ENCODE peak calls at places on chromosomes 4 and X, in ten cellular contexts. I is right lobe of liver, P is heart left ventricle, G is uterus, D is pancreas, M is A549, V is AG10803, E is heart right ventricle, N is sigmoid colon, B is psoas muscle. L is an unnamed sample.
A peak's percentile ranks its signal among the peaks of the same experiment; 100 is the strongest.

GRCh38 chr4:86981789-86982188 is 47.0 kb downstream of the AFF1 start:
- DNase-seq in I (no peak), P (no peak), G (no peak), D (no peak), M (no peak), V (no peak), E (no peak), N (no peak), B (no peak), L (no peak)

GRCh38 chrX:96372313-96373046 is 312.2 kb upstream of the DIAPH2 start:
- DNase-seq in I (no peak), P (peak; percentile 5), G (no peak), D (no peak), M (peak; percentile 66), V (peak; percentile 60), E (no peak), N (no peak), B (no peak), L (no peak)

GRCh38 chrX:104307341-104307740 is 52.6 kb upstream of the ESX1 start:
- DNase-seq in I (no peak), P (no peak), G (no peak), D (no peak), M (no peak), V (no peak), E (no peak), N (no peak), B (no peak), L (no peak)

GRCh38 chr4:169398294-169398693 is 127.5 kb upstream of the SH3RF1 start:
- DNase-seq in I (no peak), P (no peak), G (no peak), D (no peak), M (no peak), V (peak; percentile 92), E (no peak), N (no peak), B (no peak), L (no peak)

GRCh38 chrX:107736781-107737531 is 38.6 kb downstream of the TSC22D3 start:
- DNase-seq in I (peak; percentile 80), P (peak; percentile 32), G (no peak), D (no peak), M (peak; percentile 17), V (no peak), E (no peak), N (no peak), B (no peak), L (no peak)

GRCh38 chr4:48268956-48269860 is at the start of gene TEC:
- DNase-seq in I (no peak), P (no peak), G (peak; percentile 24), D (peak; percentile 77), M (peak; percentile 60), V (peak; percentile 5), E (peak; percentile 34), N (peak; percentile 73), B (peak; percentile 61), L (no peak)

GRCh38 chrX:66399273-66399672 is 235.2 kb downstream of the HEPH start:
- DNase-seq in I (no peak), P (no peak), G (no peak), D (no peak), M (no peak), V (no peak), E (no peak), N (no peak), B (no peak), L (no peak)

GRCh38 chrX:38649227-38649626 is 87.9 kb downstream of the TSPAN7 start:
- DNase-seq in I (no peak), P (no peak), G (no peak), D (no peak), M (no peak), V (no peak), E (no peak), N (no peak), B (no peak), L (no peak)

GRCh38 chrX:1852082-1852481 is 237.2 kb downstream of the ASMT start:
- DNase-seq in I (no peak), P (no peak), G (no peak), D (no peak), M (no peak), V (no peak), E (peak; percentile 7), N (no peak), B (no peak), L (no peak)

GRCh38 chrX:1851527-1851926 is 236.7 kb downstream of the ASMT start:
- DNase-seq in I (no peak), P (no peak), G (no peak), D (peak; percentile 12), M (no peak), V (no peak), E (no peak), N (no peak), B (no peak), L (no peak)

GRCh38 chrX:1853916-1854315 is 239.1 kb downstream of the ASMT start:
- DNase-seq in I (no peak), P (no peak), G (no peak), D (no peak), M (no peak), V (no peak), E (no peak), N (no peak), B (no peak), L (no peak)

DNA sequence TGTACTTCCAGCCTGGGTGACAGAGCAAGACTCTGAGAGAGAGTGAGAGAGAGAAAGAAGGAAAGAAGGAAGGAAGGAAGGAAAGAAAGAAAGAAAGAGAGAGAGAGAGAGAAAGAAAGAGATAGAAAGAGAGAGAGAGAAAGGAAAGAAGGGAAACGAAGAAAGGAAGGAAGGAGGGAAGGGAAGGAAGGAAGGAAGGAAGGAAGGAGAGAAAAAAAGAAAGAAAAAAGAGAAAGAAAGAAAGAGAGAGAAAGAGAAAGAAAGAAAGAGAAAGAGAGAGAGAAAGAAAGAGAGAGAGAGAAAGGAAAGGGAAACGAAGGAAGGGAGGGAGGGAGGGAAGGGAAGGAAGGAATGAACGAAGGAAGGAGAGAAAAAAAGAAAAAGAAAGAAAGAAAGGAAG is 238.6 kb downstream of the ASMT start:
- DNase-seq in I (no peak), P (no peak), G (no peak), D (no peak), M (no peak), V (no peak), E (no peak), N (no peak), B (no peak), L (no peak)
- H3K4me3 ChIP-seq in I (no peak overlapping the region), P (no peak overlapping the region), G (no peak overlapping the region), D (no peak overlapping the region), M (no peak overlapping the region), V (no peak overlapping the region), E (no peak overlapping the region), N (no peak overlapping the region), B (no peak overlapping the region), L (no peak overlapping the region)

GRCh38 chr4:150591904-150592303 is 10.0 kb downstream of the MAB21L2 start:
- DNase-seq in I (no peak), P (no peak), G (no peak), D (no peak), M (no peak), V (no peak), E (no peak), N (no peak), B (no peak), L (no peak)

GRCh38 chr4:150591284-150591874 is 9.4 kb downstream of the MAB21L2 start:
- DNase-seq in I (no peak), P (no peak), G (no peak), D (no peak), M (peak; percentile 15), V (no peak), E (no peak), N (peak; percentile 74), B (no peak), L (no peak)

GRCh38 chr4:150589174-150589573 is 7.2 kb downstream of the MAB21L2 start:
- DNase-seq in I (no peak), P (no peak), G (no peak), D (no peak), M (no peak), V (no peak), E (no peak), N (no peak), B (no peak), L (no peak)

GRCh38 chr4:150598906-150599305 is 17.0 kb downstream of the MAB21L2 start:
- DNase-seq in I (no peak), P (no peak), G (no peak), D (no peak), M (no peak), V (no peak), E (no peak), N (no peak), B (no peak), L (no peak)

DNA sequence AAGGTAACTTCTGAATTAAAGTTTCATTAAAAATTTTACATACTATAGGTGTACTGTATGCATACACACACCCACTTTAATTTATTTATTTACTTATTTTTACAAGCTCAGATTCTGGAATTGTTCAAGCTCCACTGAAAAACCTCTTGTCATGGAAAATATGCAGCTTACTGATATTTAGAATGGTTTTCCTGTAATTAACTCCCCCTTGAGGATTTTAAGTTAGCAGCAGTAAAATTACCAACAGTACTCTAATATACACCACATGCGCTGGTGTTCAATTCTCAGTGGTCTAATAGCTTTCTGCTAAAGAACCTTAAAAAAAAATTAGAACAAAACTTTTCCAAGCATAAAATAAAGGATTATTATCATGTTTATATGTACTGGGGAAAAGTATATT is 12.0 kb downstream of the MAB21L2 start:
- DNase-seq in I (no peak), P (no peak), G (no peak), D (no peak), M (peak; percentile 18), V (peak; percentile 35), E (no peak), N (no peak), B (no peak), L (no peak)
- TF ChIP-seq CTCF in I (peak; percentile 21), P (peak; percentile 8), G (no peak), D (no peak), M (peak; percentile 29), V (peak; percentile 56), E (peak; percentile 22), N (no peak), B (no peak), L (no peak)

DNA sequence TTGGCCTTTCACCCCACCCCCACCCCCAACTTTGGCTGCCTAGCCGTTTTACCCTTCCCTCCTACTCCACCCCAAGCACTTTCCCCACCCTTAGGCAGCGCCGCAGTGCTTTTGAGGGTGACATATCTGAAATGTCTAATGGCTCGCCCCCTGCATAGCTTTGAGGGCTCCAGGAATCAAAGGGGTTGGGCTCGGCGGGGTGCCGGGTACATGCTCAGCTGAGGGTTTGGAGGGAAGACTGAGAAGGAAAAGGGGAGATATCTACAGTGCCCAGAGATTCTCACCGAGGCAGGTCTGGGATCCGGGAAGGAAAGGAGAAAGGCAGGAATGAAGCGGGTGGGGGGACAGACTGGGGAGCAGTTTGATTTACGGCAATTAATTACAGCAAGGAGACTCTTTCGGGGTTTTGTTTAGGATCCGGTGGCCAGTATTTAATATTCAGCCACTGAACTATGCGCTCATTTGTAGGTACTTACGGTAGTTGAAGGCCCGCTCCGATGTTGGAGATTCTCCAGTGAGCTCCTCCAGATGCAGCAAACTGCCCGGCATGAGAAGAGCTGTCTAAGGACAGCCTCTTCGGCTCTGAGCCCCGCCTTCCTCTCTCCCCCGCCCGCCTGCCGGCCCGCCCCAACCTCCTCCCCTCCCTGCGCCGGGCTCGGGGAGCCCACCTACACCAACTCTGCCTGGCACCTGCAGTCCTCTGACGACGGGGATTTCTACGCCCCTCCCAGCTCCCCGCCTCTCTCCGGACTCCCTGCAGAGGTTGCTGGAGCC is at the start of gene IGSF1:
- DNase-seq in I (peak; percentile 57), P (no peak), G (peak; percentile 46), D (peak; percentile 60), M (peak; percentile 34), V (peak; percentile 3), E (peak; percentile 19), N (peak; percentile 81), B (peak; percentile 26), L (peak; percentile 14)
- H3K4me3 ChIP-seq in I (no peak within 1 kb of the TSS), P (peak within 1 kb of the TSS; percentile 32), G (no peak within 1 kb of the TSS), D (no peak within 1 kb of the TSS), M (peak within 1 kb of the TSS; percentile 26), V (no peak within 1 kb of the TSS), E (peak within 1 kb of the TSS; percentile 41), N (peak within 1 kb of the TSS; percentile 40), B (peak within 1 kb of the TSS; percentile 42), L (no peak within 1 kb of the TSS)

DNA sequence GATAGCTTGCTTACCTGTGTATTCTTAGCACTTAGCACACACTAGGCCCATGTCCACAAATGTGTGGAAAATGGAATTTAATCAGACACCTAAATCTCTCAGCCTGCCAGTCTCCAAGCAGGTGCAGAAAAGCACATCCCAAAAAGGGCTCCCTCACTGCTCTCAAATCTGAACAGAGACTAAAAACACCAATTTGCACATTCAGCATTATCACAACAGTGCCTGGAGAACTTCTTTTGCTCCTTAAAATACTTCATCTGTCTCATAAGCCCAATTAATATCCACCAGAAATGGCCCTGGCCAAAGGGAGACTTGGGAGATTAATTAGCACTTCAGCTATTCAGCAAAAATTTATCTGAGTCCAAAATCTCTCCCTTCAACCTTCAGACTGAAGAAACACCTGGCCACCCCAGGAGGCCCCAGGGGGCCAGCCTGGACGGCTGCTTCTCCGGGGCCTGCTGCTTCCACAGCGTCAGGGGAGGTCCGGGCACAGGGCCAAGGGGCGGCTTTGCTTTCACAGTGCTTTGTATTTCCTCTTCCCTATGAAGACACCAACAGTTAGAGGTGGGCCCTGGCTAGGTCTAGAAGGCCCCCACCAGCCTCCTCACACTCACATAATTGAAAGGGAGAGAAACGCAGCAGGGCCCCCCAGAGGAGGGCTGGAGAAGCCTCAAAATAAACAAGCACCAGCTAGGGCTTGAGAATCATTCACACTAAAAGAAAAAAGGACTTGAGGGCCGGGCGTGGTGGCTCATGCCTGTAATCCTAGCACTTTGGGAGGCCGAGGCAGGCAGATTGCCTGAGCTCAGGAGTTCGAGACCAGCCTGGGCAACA is 18.0 kb downstream of the SCD5 start:
- DNase-seq in I (peak; percentile 74), P (peak; percentile 81), G (peak; percentile 49), D (peak; percentile 93), M (peak; percentile 51), V (no peak), E (peak; percentile 85), N (peak; percentile 87), B (peak; percentile 71), L (peak; percentile 80)
- TF ChIP-seq CTCF in I (no peak), P (no peak), G (no peak), D (no peak), M (peak; percentile 15), V (no peak), E (no peak), N (no peak), B (no peak), L (no peak)

L was measured in mucosa of descending colon.